ENCODE peak calls at places on chromosome 5, in four cellular contexts. F is psoas muscle, Q is SK-N-SH, V is fibroblast of the aortic adventitia. L is an unnamed sample.

GRCh38 chr5:132747693-132748440 is 641 bp downstream of the CCNI2 start:
- DNase-seq in F (no peak), Q (peak; percentile 24), V (no peak), L (no peak)

GRCh38 chr5:174717826-174718455 is 6.4 kb upstream of the MSX2 start:
- DNase-seq in F (no peak), Q (no peak), V (no peak), L (no peak)

GRCh38 chr5:111472579-111472978 is 39.8 kb downstream of the STARD4 start:
- DNase-seq in F (no peak), Q (peak; percentile 37), V (no peak), L (no peak)

GRCh38 chr5:36593867-36594266 is 12.5 kb upstream of the SLC1A3 start:
- DNase-seq in F (no peak), Q (no peak), V (no peak), L (no peak)

GRCh38 chr5:115934388-115934974 is 27.8 kb upstream of the LVRN start:
- DNase-seq in F (no peak), Q (no peak), V (no peak), L (no peak)

GRCh38 chr5:1817261-1818043 is 16.2 kb downstream of the NDUFS6 start:
- DNase-seq in F (no peak), Q (no peak), V (no peak), L (no peak)

GRCh38 chr5:54883374-54884194 is 101.8 kb downstream of the ESM1 start:
- DNase-seq in F (peak; percentile 47), Q (peak; percentile 39), V (peak; percentile 49), L (no peak)

GRCh38 chr5:150137997-150138396 is 17.6 kb downstream of the PDGFRB start:
- DNase-seq in F (no peak), Q (no peak), V (peak; percentile 48), L (no peak)

GRCh38 chr5:10590226-10591047 is 26.6 kb downstream of the ANKRD33B start:
- DNase-seq in F (no peak), Q (peak; percentile 51), V (peak; percentile 93), L (no peak)

GRCh38 chr5:16033196-16033925 is 146.2 kb downstream of the MARCHF11 start:
- DNase-seq in F (no peak), Q (no peak), V (no peak), L (no peak)

GRCh38 chr5:17355585-17356346 is 138.3 kb downstream of the BASP1 start:
- DNase-seq in F (no peak), Q (no peak), V (peak; percentile 77), L (no peak)

GRCh38 chr5:38384396-38384795 is 126.0 kb downstream of the EGFLAM start:
- DNase-seq in F (no peak), Q (no peak), V (no peak), L (no peak)

GRCh38 chr5:77957-78804 is 13.8 kb upstream of the PLEKHG4B start:
- DNase-seq in F (no peak), Q (peak; percentile 70), V (no peak), L (peak; percentile 74)

GRCh38 chr5:141369994-141370848 is at the start of gene PCDHGB3:
- DNase-seq in F (no peak), Q (no peak), V (peak; percentile 76), L (no peak)

GRCh38 chr5:141374627-141375026 is 936 bp downstream of the PCDHGA6 start:
- DNase-seq in F (no peak), Q (no peak), V (no peak), L (no peak)

GRCh38 chr5:141371572-141372475 is 1.8 kb downstream of the PCDHGB3 start:
- DNase-seq in F (no peak), Q (no peak), V (no peak), L (no peak)

GRCh38 chr5:141373673-141374317 is at the start of gene PCDHGA6:
- DNase-seq in F (no peak), Q (no peak), V (peak; percentile 53), L (no peak)
- H3K4me3 ChIP-seq in F (peak within 1 kb of the TSS; percentile 52), Q (no peak within 1 kb of the TSS), V (peak within 1 kb of the TSS; percentile 59), L (peak within 1 kb of the TSS; percentile 27)

GRCh38 chr5:157858527-157859226 is at the start of gene CLINT1:
- DNase-seq in F (peak; percentile 94), Q (peak; percentile 92), V (peak; percentile 77), L (peak; percentile 94)
- TF ChIP-seq CTCF in F (no peak), Q (no peak), V (no peak), L (no peak)

GRCh38 chr5:104179057-104179456 is 616.5 kb upstream of the NUDT12 start:
- DNase-seq in F (no peak), Q (peak; percentile 3), V (peak; percentile 70), L (no peak)
- H3K4me3 ChIP-seq in F (no peak overlapping the region), Q (no peak overlapping the region), V (no peak overlapping the region), L (no peak overlapping the region)

DNA sequence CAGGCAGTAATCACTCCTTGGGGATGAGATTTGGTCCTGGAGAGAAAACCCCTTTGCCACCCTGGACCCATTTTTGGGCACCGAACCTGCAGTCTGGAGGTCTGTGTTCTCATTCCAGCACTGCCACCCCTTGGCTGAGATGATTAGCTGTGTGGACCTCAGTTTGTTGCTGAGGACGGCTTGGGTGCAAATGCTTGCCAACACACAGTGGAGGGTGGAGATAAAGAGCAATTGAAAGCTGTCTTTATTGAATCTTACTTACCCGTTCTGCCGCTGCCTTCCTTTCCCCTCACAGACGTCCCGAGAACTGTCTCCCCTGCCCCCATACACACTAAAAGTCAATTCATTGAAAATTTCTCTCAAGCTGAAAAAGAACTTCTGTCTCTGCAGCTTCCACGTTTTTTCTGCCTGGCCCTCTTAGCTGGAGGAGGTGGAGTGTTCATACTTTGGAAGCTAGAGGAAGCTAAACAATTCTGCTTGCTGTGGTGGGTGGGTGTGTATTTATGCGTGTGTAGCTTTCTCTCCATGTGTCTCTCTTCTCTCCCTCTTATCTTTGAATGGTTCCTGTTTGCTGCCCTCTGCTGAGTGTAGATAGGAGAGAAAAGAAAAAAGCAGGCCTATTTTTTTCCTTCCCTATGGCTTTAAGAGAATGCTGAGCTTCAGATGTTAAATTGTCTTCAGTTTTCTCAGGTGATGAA is 6.6 kb downstream of the GALNT10 start:
- DNase-seq in F (no peak), Q (peak; percentile 59), V (peak; percentile 80), L (no peak)
- TF ChIP-seq CTCF in F (no peak), Q (peak; percentile 51), V (peak; percentile 59), L (peak; percentile 45)

DNA sequence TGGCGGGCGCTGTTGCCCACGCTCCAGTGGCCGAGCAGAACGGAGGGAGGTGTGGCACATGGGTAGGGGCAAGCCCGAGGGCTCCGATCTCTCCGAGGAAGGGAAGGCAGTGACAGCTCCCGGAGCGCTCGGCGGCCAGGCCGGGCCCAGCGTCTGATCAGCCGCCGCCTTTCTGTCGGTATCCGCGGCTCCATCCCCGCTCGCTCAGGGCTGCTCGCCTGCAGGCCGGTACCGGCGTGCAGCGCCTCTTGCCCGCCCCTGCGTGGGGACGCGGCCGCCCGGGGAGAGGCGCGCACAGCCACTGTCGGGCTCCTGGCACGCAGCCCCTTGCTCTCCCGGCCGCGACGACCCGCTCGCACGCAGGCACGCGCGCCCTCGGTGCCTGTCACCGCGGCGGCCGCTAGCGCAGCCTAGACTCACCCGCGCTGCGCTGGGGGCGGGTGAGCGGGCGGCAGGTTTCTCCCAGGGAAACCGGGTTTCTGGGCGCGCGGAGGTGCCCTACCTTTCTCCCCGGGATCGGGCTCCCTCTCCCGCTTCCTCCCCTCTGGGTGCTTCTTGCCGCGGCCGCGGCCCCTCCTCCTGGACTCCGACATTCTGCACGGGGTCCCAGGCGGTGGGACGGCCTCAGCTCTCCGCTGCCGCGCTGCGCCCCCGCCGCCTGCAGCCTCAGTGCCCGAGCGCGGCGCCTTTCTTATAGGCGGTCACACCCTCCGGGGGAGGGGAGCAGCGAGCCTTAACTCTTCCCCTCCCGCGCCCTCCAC is 108.4 kb downstream of the PSD2 start:
- DNase-seq in F (peak; percentile 43), Q (peak; percentile 85), V (no peak), L (no peak)
- H3K4me3 ChIP-seq in F (peak overlapping the region; percentile 82), Q (peak overlapping the region; percentile 47), V (no peak overlapping the region), L (peak overlapping the region; percentile 17)

GRCh38 chr5:6551955-6552313 is 80.9 kb downstream of the NSUN2 start:
- DNase-seq in F (no peak), Q (no peak), V (no peak), L (no peak)

GRCh38 chr5:6552612-6553011 is 80.2 kb downstream of the NSUN2 start:
- DNase-seq in F (no peak), Q (no peak), V (no peak), L (no peak)

GRCh38 chr5:6550628-6551027 is 82.2 kb downstream of the NSUN2 start:
- DNase-seq in F (no peak), Q (no peak), V (no peak), L (no peak)

GRCh38 chr5:6553986-6554385 is 78.9 kb downstream of the NSUN2 start:
- DNase-seq in F (no peak), Q (no peak), V (no peak), L (no peak)

GRCh38 chr5:6551287-6551954 is 81.4 kb downstream of the NSUN2 start:
- DNase-seq in F (peak; percentile 83), Q (no peak), V (peak; percentile 32), L (no peak)
- TF ChIP-seq CTCF in F (no peak), Q (no peak), V (no peak), L (no peak)

GRCh38 chr5:107887181-107887580 is 216.4 kb upstream of the EFNA5 start:
- DNase-seq in F (no peak), Q (no peak), V (no peak), L (no peak)
- H3K4me3 ChIP-seq in F (no peak overlapping the region), Q (no peak overlapping the region), V (no peak overlapping the region), L (no peak overlapping the region)

GRCh38 chr5:177402271-177403043 is 2.0 kb upstream of the PFN3 start:
- DNase-seq in F (peak; percentile 30), Q (peak; percentile 81), V (peak; percentile 29), L (peak; percentile 94)
- TF ChIP-seq CTCF in F (no peak), Q (peak; percentile 38), V (peak; percentile 44), L (peak; percentile 83)

DNA sequence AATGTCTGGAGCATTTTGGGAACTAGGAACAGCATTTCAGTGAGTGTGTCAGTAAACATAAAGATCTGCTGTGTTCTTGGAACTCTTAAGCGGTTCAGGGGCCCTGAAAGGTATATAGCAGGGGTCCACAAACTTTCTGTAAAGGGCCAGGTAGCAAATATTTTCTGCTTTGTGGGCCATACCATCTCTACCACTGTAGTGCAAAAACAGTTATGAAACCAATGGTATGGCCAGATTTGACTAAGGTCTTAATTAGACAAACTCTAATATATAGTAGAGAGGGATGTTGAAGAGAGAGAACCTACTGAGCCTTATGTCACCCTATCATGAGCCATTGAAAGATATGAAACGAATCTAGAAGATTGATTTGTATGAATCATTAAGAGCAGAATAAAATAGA is 5.3 kb downstream of the TNPO1 start:
- DNase-seq in F (no peak), Q (no peak), V (no peak), L (no peak)
- H3K4me3 ChIP-seq in F (no peak overlapping the region), Q (no peak overlapping the region), V (no peak overlapping the region), L (no peak overlapping the region)

DNA sequence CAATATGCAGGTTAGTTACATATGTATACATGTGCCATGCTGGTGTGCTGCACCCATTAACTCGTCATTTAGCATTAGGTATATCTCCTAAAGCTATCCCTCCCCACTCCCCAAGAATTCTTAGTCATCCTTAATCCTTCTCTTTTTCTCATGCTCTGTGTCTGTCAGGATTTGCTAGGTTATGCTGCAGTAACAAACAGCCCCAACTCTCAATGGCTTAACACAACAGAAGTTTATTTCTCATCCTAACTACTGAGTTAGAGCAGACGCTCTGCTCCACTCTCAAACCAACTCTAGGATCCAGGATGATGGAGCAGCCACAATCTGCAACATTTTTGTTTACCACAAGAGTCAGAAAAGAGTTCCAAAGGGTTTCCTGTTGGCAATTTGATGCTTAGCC is 28.2 kb upstream of the FAM169A start:
- DNase-seq in F (no peak), Q (no peak), V (no peak), L (no peak)
- TF ChIP-seq CTCF in F (no peak), Q (no peak), V (no peak), L (no peak)

L was measured in RWPE2.